ENCODE peak calls at places on chromosomes 12 and 14, in four cellular contexts. L, C, O and Z are unnamed samples.

GRCh38 chr12:116821291-116821690 is 60.0 kb downstream of the HRK start:
- DNase-seq in L (no peak), C (no peak), O (peak; percentile 70), Z (no peak)

GRCh38 chr12:77535734-77536133 is 295.0 kb upstream of the NAV3 start:
- DNase-seq in L (no peak), C (no peak), O (no peak), Z (no peak)

GRCh38 chr12:113912761-113913295 is 53.3 kb downstream of the RBM19 start:
- DNase-seq in L (peak; percentile 20), C (peak; percentile 54), O (peak; percentile 98), Z (peak; percentile 46)

GRCh38 chr12:29207120-29207519 is 58.0 kb downstream of the FAR2 start:
- DNase-seq in L (no peak), C (no peak), O (no peak), Z (no peak)

GRCh38 chr12:110585231-110585799 is 2.2 kb upstream of the PPTC7 start:
- DNase-seq in L (no peak), C (peak; percentile 54), O (peak; percentile 51), Z (peak; percentile 65)

GRCh38 chr14:53953002-53953827 is 3.4 kb downstream of the BMP4 start:
- DNase-seq in L (no peak), C (peak; percentile 59), O (peak; percentile 93), Z (peak; percentile 86)

GRCh38 chr12:63792333-63792732 is 12.6 kb downstream of the RXYLT1 start:
- DNase-seq in L (no peak), C (no peak), O (no peak), Z (no peak)

GRCh38 chr14:100116134-100116533 is 43.3 kb downstream of the DEGS2 start:
- DNase-seq in L (no peak), C (no peak), O (no peak), Z (no peak)

GRCh38 chr12:47107446-47107845 is 27.7 kb upstream of the AMIGO2 start:
- DNase-seq in L (no peak), C (no peak), O (no peak), Z (no peak)

GRCh38 chr14:64709126-64709525 is 4.9 kb downstream of the PLEKHG3 start:
- DNase-seq in L (no peak), C (no peak), O (peak; percentile 43), Z (no peak)

GRCh38 chr14:89507521-89507920 is 90.5 kb upstream of the FOXN3 start:
- DNase-seq in L (no peak), C (peak; percentile 87), O (no peak), Z (no peak)

GRCh38 chr14:55339770-55340169 is 68.5 kb downstream of the FBXO34 start:
- DNase-seq in L (no peak), C (peak; percentile 82), O (no peak), Z (no peak)

GRCh38 chr14:30132201-30132600 is 204.6 kb upstream of the PRKD1 start:
- DNase-seq in L (no peak), C (no peak), O (no peak), Z (no peak)
- H3K4me1 ChIP-seq in L (no peaks in the 10 kb centered on the region), C (no peaks in the 10 kb centered on the region), O (peaks cover 11% of the 10 kb centered on the region), Z (no peaks in the 10 kb centered on the region)

GRCh38 chr12:111777345-111778045 is 10.8 kb downstream of the ALDH2 start:
- DNase-seq in L (no peak), C (no peak), O (no peak), Z (peak; percentile 66)
- H3K27ac ChIP-seq in L (no peak overlapping the region), C (no peak overlapping the region), O (no peak overlapping the region), Z (peak overlapping the region; percentile 91)

GRCh38 chr14:74258705-74259035 is 19.4 kb downstream of the VSX2 start:
- DNase-seq in L (no peak), C (no peak), O (peak; percentile 52), Z (no peak)
- TF ChIP-seq CTCF in L (no peak), C (no peak), O (no peak), Z (no peak)

DNA sequence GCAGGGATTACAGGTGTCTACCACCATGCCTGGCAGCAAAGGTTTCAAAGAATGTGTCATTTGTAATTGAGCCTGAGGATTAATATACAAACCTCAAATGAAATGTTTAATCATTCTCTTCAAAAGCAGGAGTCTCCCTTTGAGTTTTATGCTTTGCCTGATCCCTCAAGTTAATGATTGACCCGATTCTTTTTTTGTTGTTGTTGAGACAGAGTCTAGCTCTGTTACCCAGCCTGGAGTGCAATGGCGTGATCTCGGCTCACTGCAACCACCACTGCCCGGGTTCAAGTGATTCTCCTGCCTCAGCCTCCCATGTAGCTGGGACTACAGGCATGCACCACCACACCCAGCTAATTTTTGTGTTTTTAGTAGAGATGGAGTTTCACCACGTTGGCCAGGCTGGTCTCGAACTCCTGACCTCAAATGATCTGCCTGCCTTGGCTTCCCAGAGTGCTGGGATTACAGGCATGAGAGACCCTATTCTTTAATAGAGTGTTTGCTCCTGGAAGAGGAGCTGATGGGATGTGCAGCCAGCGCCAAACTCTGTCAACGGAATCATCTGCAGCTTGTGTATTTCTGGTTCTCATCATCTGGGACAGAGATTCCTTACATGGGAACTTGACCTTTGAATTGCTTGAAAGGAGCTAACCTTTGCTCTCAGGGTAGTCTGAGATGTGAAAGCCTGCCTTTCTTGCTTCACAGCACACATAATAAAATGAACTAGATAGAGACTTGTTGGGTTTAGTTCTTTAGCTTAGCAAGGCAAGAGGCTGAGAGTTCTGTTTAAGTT is 119.8 kb downstream of the OTOGL start:
- DNase-seq in L (no peak), C (no peak), O (no peak), Z (no peak)
- H3K4me1 ChIP-seq in L (no peaks in the 10 kb centered on the region), C (no peaks in the 10 kb centered on the region), O (peaks cover 3% of the 10 kb centered on the region), Z (peaks cover 4% of the 10 kb centered on the region)

GRCh38 chr12:93274937-93275336 is 102.8 kb upstream of the NUDT4 start:
- DNase-seq in L (no peak), C (no peak), O (peak; percentile 46), Z (no peak)
- H3K27ac ChIP-seq in L (no peak overlapping the region), C (no peak overlapping the region), O (no peak overlapping the region), Z (no peak overlapping the region)

GRCh38 chr12:125228519-125229260 is 163.5 kb downstream of the AACS start:
- DNase-seq in L (no peak), C (no peak), O (peak; percentile 80), Z (no peak)
- TF ChIP-seq CTCF in L (no peak), C (no peak), O (no peak), Z (no peak)

GRCh38 chr14:22772725-22773124 is 6.2 kb downstream of the OXA1L start:
- DNase-seq in L (no peak), C (no peak), O (no peak), Z (no peak)

GRCh38 chr14:22769369-22769768 is 2.9 kb downstream of the OXA1L start:
- DNase-seq in L (no peak), C (no peak), O (no peak), Z (no peak)

GRCh38 chr14:22768947-22769346 is 2.5 kb downstream of the OXA1L start:
- DNase-seq in L (no peak), C (no peak), O (no peak), Z (no peak)

GRCh38 chr14:22773162-22774010 is 6.9 kb downstream of the OXA1L start:
- DNase-seq in L (no peak), C (no peak), O (no peak), Z (no peak)

DNA sequence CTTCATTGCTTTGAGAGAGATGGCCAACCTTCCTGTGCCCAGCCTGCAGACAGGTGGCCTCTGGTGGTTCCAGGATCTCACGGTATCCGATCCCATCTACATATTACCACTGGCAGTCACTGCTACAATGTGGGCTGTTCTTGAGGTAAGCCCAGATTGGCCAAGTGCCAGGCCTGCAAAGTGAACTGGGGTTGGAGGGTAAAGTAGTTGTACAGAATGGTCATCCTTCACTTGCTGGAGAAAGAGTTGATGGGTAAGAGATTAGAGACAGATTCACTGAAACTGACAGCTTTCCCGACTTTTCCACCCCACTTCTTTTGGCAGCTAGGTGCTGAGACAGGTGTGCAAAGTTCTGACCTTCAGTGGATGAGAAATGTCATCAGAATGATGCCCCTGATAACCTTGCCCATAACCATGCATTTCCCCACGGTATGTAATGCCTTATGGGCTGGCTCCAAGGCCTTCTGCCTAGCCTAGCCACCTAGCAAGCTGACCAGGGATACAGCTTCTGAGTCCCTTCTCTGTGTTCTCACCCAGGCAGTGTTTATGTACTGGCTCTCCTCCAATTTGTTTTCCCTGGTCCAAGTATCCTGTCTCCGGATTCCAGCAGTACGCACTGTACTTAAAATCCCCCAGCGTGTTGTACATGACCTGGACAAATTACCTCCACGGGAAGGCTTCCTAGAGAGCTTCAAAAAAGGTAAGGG is 4.1 kb downstream of the OXA1L start:
- DNase-seq in L (no peak), C (no peak), O (no peak), Z (no peak)
- H3K4me1 ChIP-seq in L (peaks cover 21% of the 10 kb centered on the region), C (peaks cover 12% of the 10 kb centered on the region), O (no peaks in the 10 kb centered on the region), Z (peaks cover 4% of the 10 kb centered on the region)

DNA sequence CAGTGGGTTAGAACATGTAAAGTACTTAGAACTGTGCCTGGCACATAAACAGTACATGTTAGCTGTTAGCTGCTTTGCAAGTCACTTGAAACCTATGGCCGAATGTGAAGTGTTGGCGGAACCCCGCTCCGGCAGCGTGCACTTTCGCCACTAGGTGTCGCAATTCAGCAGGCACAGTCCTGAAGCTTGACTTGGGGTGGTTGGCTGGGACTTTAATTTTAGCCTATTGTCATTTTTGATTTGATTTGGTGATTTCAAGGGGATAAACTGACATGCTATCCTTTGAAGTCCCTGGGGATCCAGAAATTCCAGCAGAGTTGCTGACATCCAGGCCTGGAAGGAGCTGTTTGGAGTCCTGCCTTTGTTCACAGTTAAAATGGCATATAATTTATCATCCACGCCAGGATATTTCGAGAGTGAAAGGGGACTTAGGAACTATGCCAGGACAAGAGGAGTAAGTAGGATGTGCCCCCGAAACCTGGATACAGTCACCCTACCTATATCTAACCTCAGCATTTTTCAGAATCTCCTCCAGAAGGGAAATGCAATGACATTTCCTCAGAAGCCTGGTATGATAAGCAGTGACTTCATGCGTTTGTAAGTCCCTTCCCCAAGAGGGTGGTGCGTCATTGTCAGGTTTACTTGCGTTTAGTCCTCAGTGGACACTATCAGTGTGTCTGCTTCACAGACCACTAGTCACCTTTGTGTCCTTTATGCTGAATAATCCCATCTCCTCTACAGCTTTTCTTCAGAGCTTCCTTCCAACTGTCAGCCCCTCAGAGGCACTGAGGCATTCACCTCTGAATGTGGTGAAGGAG is 3.5 kb upstream of the TSPAN9 start:
- DNase-seq in L (peak; percentile 79), C (peak; percentile 65), O (peak; percentile 99), Z (peak; percentile 88)
- H3K27ac ChIP-seq in L (no peak overlapping the region), C (no peak overlapping the region), O (no peak overlapping the region), Z (peak overlapping the region; percentile 76)

GRCh38 chr12:43336962-43337555 is 214.9 kb downstream of the ADAMTS20 start:
- DNase-seq in L (no peak), C (peak; percentile 16), O (no peak), Z (no peak)
- TF ChIP-seq CTCF in L (no peak), C (peak; percentile 59), O (peak; percentile 85), Z (no peak)